ENCODE peak calls at places on chromosome X, in six cellular contexts. V is K562, E is H1, J is HepG2, S is GM12891, H is GM12878. U is an unnamed sample.

GRCh38 chrX:133911816-133912495 is 73.4 kb downstream of the GPC3 start:
- DNase-seq in V (no peak), E (no peak), J (no peak), S (no peak), H (no peak), U (no peak)

GRCh38 chrX:72306085-72306801 is 529 bp upstream of the CITED1 start:
- DNase-seq in V (peak), E (no peak), J (no peak), S (no peak), H (no peak), U (no peak)

GRCh38 chrX:130173190-130173895 is 1.6 kb downstream of the RAB33A start:
- DNase-seq in V (peak), E (no peak), J (no peak), S (no peak), H (peak), U (no peak)

GRCh38 chrX:143437439-143437838 is 79.8 kb downstream of the SPANXN3 start:
- DNase-seq in V (no peak), E (no peak), J (no peak), S (no peak), H (no peak), U (no peak)

GRCh38 chrX:53080628-53081580 is 1.3 kb upstream of the TSPYL2 start:
- DNase-seq in V (no peak), E (no peak), J (no peak), S (no peak), H (no peak), U (no peak)

GRCh38 chrX:33607042-33607595 is 395.8 kb upstream of the DMD start:
- DNase-seq in V (no peak), E (no peak), J (no peak), S (no peak), H (no peak), U (no peak)

GRCh38 chrX:10507876-10508275 is 112.5 kb downstream of the MID1 start:
- DNase-seq in V (no peak), E (no peak), J (no peak), S (no peak), H (no peak), U (no peak)

GRCh38 chrX:42385730-42386129 is 392.2 kb downstream of the PPP1R2C start:
- DNase-seq in V (no peak), E (no peak), J (no peak), S (no peak), H (no peak), U (no peak)

GRCh38 chrX:79270401-79270800 is 96.7 kb downstream of the ITM2A start:
- DNase-seq in V (no peak), E (peak), J (no peak), S (no peak), H (peak), U (no peak)

GRCh38 chrX:15956684-15957083 is 102.1 kb upstream of the AP1S2 start:
- DNase-seq in V (no peak), E (no peak), J (no peak), S (no peak), H (no peak), U (no peak)

GRCh38 chrX:1524874-1525582 is 12.0 kb downstream of the P2RY8 start:
- DNase-seq in V (no peak), E (no peak), J (no peak), S (no peak), H (no peak), U (no peak)

GRCh38 chrX:130788786-130789581 is 114.0 kb downstream of the ENOX2 start:
- DNase-seq in V (no peak), E (no peak), J (no peak), S (no peak), H (no peak), U (no peak)

GRCh38 chrX:29528281-29528680 is 687.1 kb upstream of the MAGEB2 start:
- DNase-seq in V (no peak), E (no peak), J (no peak), S (no peak), H (peak), U (no peak)

GRCh38 chrX:40098264-40099045 is 697 bp upstream of the BCOR start:
- DNase-seq in V (peak), E (no peak), J (no peak), S (no peak), H (no peak), U (peak)

GRCh38 chrX:151984891-151985290 is 10.4 kb upstream of the GABRE start:
- DNase-seq in V (no peak), E (no peak), J (no peak), S (no peak), H (no peak), U (no peak)

GRCh38 chrX:275967-276587 is 5.1 kb upstream of the PLCXD1 start:
- DNase-seq in V (peak), E (no peak), J (peak), S (peak), H (no peak), U (peak)
- TF ChIP-seq POLR2A in V (peak), E (peak), J (peak), S (no peak), H (no peak), U (no peak)

GRCh38 chrX:119406739-119407138 is 7.6 kb downstream of the SLC25A43 start:
- DNase-seq in V (peak), E (no peak), J (no peak), S (no peak), H (no peak), U (no peak)
- TF ChIP-seq POLR2AphosphoS5 in V (no peak), E (no peak), J (no peak), S (no peak), H (no peak), U (no peak)

DNA sequence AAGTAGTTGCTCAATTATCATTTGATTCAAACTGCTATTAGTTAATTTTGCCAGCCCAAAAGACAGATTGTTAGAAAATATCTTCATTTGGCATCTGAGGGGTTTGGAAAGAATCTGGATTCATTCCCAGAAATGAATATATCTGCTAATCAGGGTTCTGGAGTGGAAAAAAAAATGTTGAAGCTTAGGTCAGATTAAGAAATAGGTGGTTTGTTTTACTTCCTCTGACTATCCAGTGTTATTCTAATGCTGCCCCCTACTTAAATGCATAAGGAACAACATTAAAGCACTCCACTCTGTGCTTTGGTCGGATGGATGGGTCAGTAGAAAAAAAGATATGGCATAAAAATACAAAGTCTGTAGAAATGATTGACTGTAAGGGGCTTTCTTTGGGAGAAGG is 89.0 kb downstream of the LUZP4 start:
- DNase-seq in V (no peak), E (no peak), J (no peak), S (no peak), H (no peak), U (no peak)
- TF ChIP-seq TAF1 in V (no peak), E (no peak), J (no peak), S (no peak), H (no peak), U (no peak)

GRCh38 chrX:153972368-153973126 is at the start of gene TMEM187:
- DNase-seq in V (peak), E (no peak), J (peak), S (peak), H (peak), U (peak)
- TF ChIP-seq POLR2A in V (no peak), E (peak), J (peak), S (peak), H (peak), U (peak)

GRCh38 chrX:154350429-154351182 is 23.8 kb downstream of the FLNA start:
- DNase-seq in V (no peak), E (no peak), J (no peak), S (no peak), H (no peak), U (no peak)
- TF ChIP-seq POLR2AphosphoS5 in V (no peak), E (no peak), J (no peak), S (no peak), H (no peak), U (no peak)

GRCh38 chrX:4932790-4933189 is 1219.3 kb upstream of the PRKX start:
- DNase-seq in V (no peak), E (no peak), J (no peak), S (no peak), H (no peak), U (no peak)
- TF ChIP-seq TAF1 in V (no peak), E (no peak), J (no peak), S (no peak), H (no peak), U (no peak)

GRCh38 chrX:41332005-41332404 is 2.0 kb upstream of the DDX3X start:
- DNase-seq in V (no peak), E (no peak), J (no peak), S (no peak), H (no peak), U (no peak)

GRCh38 chrX:41333994-41334865 is at the start of gene DDX3X:
- DNase-seq in V (peak), E (no peak), J (peak), S (peak), H (peak), U (peak)

GRCh38 chrX:41332408-41332987 is 1.5 kb upstream of the DDX3X start:
- DNase-seq in V (no peak), E (no peak), J (no peak), S (no peak), H (no peak), U (no peak)

GRCh38 chrX:41333744-41333993 is 293 bp upstream of the DDX3X start:
- DNase-seq in V (no peak), E (no peak), J (peak), S (no peak), H (peak), U (peak)

GRCh38 chrX:41332988-41333743 is 796 bp upstream of the DDX3X start:
- DNase-seq in V (peak), E (peak), J (peak), S (peak), H (peak), U (peak)
- TF ChIP-seq POLR2A in V (peak), E (peak), J (no peak), S (no peak), H (peak), U (no peak)

U was measured in GM12892.